ENCODE peak calls at places on chromosomes 13 and 19, in nine cellular contexts. One of them, this sample, is unnamed.

GRCh38 chr13:90502143-90502542 is 845.3 kb upstream of the MIR17HG start:
- DNase-seq in activated CD8-positive, alpha-beta T cell treated with anti-CD3 and anti-CD28 coated beads for 36 hours: no peak
- DNase-seq in heart left ventricle: peak; percentile 59
- DNase-seq in AG09319: no peak
- DNase-seq in WERI-Rb-1: no peak
- DNase-seq in gastrocnemius medialis: no peak
- DNase-seq in cardiac muscle cell: no peak
- DNase-seq in fibroblast of lung: no peak
- DNase-seq in psoas muscle: no peak
- DNase-seq in this sample: no peak

GRCh38 chr19:13033244-13033643 is 38.0 kb downstream of the NFIX start:
- DNase-seq in activated CD8-positive, alpha-beta T cell treated with anti-CD3 and anti-CD28 coated beads for 36 hours: no peak
- DNase-seq in heart left ventricle: no peak
- DNase-seq in AG09319: no peak
- DNase-seq in WERI-Rb-1: no peak
- DNase-seq in gastrocnemius medialis: peak; percentile 18
- DNase-seq in cardiac muscle cell: no peak
- DNase-seq in fibroblast of lung: no peak
- DNase-seq in psoas muscle: no peak
- DNase-seq in this sample: no peak

GRCh38 chr19:1214862-1215731 is 9.5 kb downstream of the STK11 start:
- DNase-seq in activated CD8-positive, alpha-beta T cell treated with anti-CD3 and anti-CD28 coated beads for 36 hours: no peak
- DNase-seq in heart left ventricle: peak; percentile 78
- DNase-seq in AG09319: no peak
- DNase-seq in WERI-Rb-1: no peak
- DNase-seq in gastrocnemius medialis: peak; percentile 90
- DNase-seq in cardiac muscle cell: no peak
- DNase-seq in fibroblast of lung: peak; percentile 52
- DNase-seq in psoas muscle: peak; percentile 80
- DNase-seq in this sample: no peak

GRCh38 chr19:7871530-7872305 is 2.5 kb downstream of the PRR36 start:
- DNase-seq in activated CD8-positive, alpha-beta T cell treated with anti-CD3 and anti-CD28 coated beads for 36 hours: peak; percentile 97
- DNase-seq in heart left ventricle: peak; percentile 89
- DNase-seq in AG09319: peak; percentile 60
- DNase-seq in WERI-Rb-1: peak; percentile 93
- DNase-seq in gastrocnemius medialis: peak; percentile 34
- DNase-seq in cardiac muscle cell: peak; percentile 98
- DNase-seq in fibroblast of lung: peak; percentile 85
- DNase-seq in psoas muscle: peak; percentile 80
- DNase-seq in this sample: peak; percentile 86

GRCh38 chr13:110327036-110327790 is 20.1 kb downstream of the COL4A2 start:
- DNase-seq in activated CD8-positive, alpha-beta T cell treated with anti-CD3 and anti-CD28 coated beads for 36 hours: no peak
- DNase-seq in heart left ventricle: no peak
- DNase-seq in AG09319: no peak
- DNase-seq in WERI-Rb-1: no peak
- DNase-seq in gastrocnemius medialis: no peak
- DNase-seq in cardiac muscle cell: no peak
- DNase-seq in fibroblast of lung: peak; percentile 78
- DNase-seq in psoas muscle: no peak
- DNase-seq in this sample: no peak

GRCh38 chr13:95301947-95302386 is 716 bp upstream of the ABCC4 start:
- DNase-seq in activated CD8-positive, alpha-beta T cell treated with anti-CD3 and anti-CD28 coated beads for 36 hours: peak; percentile 51
- DNase-seq in heart left ventricle: no peak
- DNase-seq in AG09319: no peak
- DNase-seq in WERI-Rb-1: no peak
- DNase-seq in gastrocnemius medialis: no peak
- DNase-seq in cardiac muscle cell: peak; percentile 14
- DNase-seq in fibroblast of lung: no peak
- DNase-seq in psoas muscle: no peak
- DNase-seq in this sample: no peak

GRCh38 chr19:4094761-4095487 is 28.2 kb upstream of the ZBTB7A start:
- DNase-seq in activated CD8-positive, alpha-beta T cell treated with anti-CD3 and anti-CD28 coated beads for 36 hours: no peak
- DNase-seq in heart left ventricle: no peak
- DNase-seq in AG09319: no peak
- DNase-seq in WERI-Rb-1: no peak
- DNase-seq in gastrocnemius medialis: no peak
- DNase-seq in cardiac muscle cell: no peak
- DNase-seq in fibroblast of lung: no peak
- DNase-seq in psoas muscle: no peak
- DNase-seq in this sample: no peak

GRCh38 chr19:38093587-38093986 is 130.4 kb downstream of the DPF1 start:
- DNase-seq in activated CD8-positive, alpha-beta T cell treated with anti-CD3 and anti-CD28 coated beads for 36 hours: no peak
- DNase-seq in heart left ventricle: peak; percentile 50
- DNase-seq in AG09319: no peak
- DNase-seq in WERI-Rb-1: no peak
- DNase-seq in gastrocnemius medialis: no peak
- DNase-seq in cardiac muscle cell: no peak
- DNase-seq in fibroblast of lung: no peak
- DNase-seq in psoas muscle: no peak
- DNase-seq in this sample: no peak

GRCh38 chr13:79393564-79394249 is 12.3 kb downstream of the RBM26 start:
- DNase-seq in activated CD8-positive, alpha-beta T cell treated with anti-CD3 and anti-CD28 coated beads for 36 hours: peak; percentile 53
- DNase-seq in heart left ventricle: no peak
- DNase-seq in AG09319: no peak
- DNase-seq in WERI-Rb-1: no peak
- DNase-seq in gastrocnemius medialis: no peak
- DNase-seq in cardiac muscle cell: no peak
- DNase-seq in fibroblast of lung: no peak
- DNase-seq in psoas muscle: no peak
- DNase-seq in this sample: no peak

GRCh38 chr19:17205237-17206140 is 9.7 kb upstream of the USE1 start:
- DNase-seq in activated CD8-positive, alpha-beta T cell treated with anti-CD3 and anti-CD28 coated beads for 36 hours: peak; percentile 69
- DNase-seq in heart left ventricle: peak; percentile 49
- DNase-seq in AG09319: no peak
- DNase-seq in WERI-Rb-1: peak; percentile 80
- DNase-seq in gastrocnemius medialis: peak; percentile 30
- DNase-seq in cardiac muscle cell: peak; percentile 72
- DNase-seq in fibroblast of lung: peak; percentile 31
- DNase-seq in psoas muscle: no peak
- DNase-seq in this sample: no peak

GRCh38 chr19:11382898-11383705 is 1.0 kb downstream of the EPOR start:
- DNase-seq in activated CD8-positive, alpha-beta T cell treated with anti-CD3 and anti-CD28 coated beads for 36 hours: peak; percentile 71
- DNase-seq in heart left ventricle: peak; percentile 30
- DNase-seq in AG09319: no peak
- DNase-seq in WERI-Rb-1: peak; percentile 67
- DNase-seq in gastrocnemius medialis: no peak
- DNase-seq in cardiac muscle cell: peak; percentile 42
- DNase-seq in fibroblast of lung: no peak
- DNase-seq in psoas muscle: peak; percentile 51
- DNase-seq in this sample: peak; percentile 77

GRCh38 chr19:13995017-13995728 is 10.9 kb downstream of the RFX1 start:
- DNase-seq in activated CD8-positive, alpha-beta T cell treated with anti-CD3 and anti-CD28 coated beads for 36 hours: no peak
- DNase-seq in heart left ventricle: no peak
- DNase-seq in AG09319: peak; percentile 19
- DNase-seq in WERI-Rb-1: no peak
- DNase-seq in gastrocnemius medialis: peak; percentile 81
- DNase-seq in cardiac muscle cell: peak; percentile 27
- DNase-seq in fibroblast of lung: no peak
- DNase-seq in psoas muscle: peak; percentile 54
- DNase-seq in this sample: peak; percentile 7

GRCh38 chr13:113879506-113880360 is 15.9 kb upstream of the GAS6 start:
- DNase-seq in activated CD8-positive, alpha-beta T cell treated with anti-CD3 and anti-CD28 coated beads for 36 hours: no peak
- DNase-seq in heart left ventricle: no peak
- DNase-seq in AG09319: no peak
- DNase-seq in WERI-Rb-1: no peak
- DNase-seq in gastrocnemius medialis: no peak
- DNase-seq in cardiac muscle cell: no peak
- DNase-seq in fibroblast of lung: no peak
- DNase-seq in psoas muscle: no peak
- DNase-seq in this sample: no peak

GRCh38 chr13:29434217-29434940 is 161.1 kb downstream of the SLC7A1 start:
- DNase-seq in activated CD8-positive, alpha-beta T cell treated with anti-CD3 and anti-CD28 coated beads for 36 hours: no peak
- DNase-seq in heart left ventricle: no peak
- DNase-seq in AG09319: no peak
- DNase-seq in WERI-Rb-1: no peak
- DNase-seq in gastrocnemius medialis: no peak
- DNase-seq in cardiac muscle cell: no peak
- DNase-seq in fibroblast of lung: no peak
- DNase-seq in psoas muscle: no peak
- DNase-seq in this sample: peak; percentile 13

GRCh38 chr13:97280478-97280877 is 58.3 kb downstream of the MBNL2 start:
- DNase-seq in activated CD8-positive, alpha-beta T cell treated with anti-CD3 and anti-CD28 coated beads for 36 hours: no peak
- DNase-seq in heart left ventricle: no peak
- DNase-seq in AG09319: no peak
- DNase-seq in WERI-Rb-1: no peak
- DNase-seq in gastrocnemius medialis: no peak
- DNase-seq in cardiac muscle cell: no peak
- DNase-seq in fibroblast of lung: peak; percentile 52
- DNase-seq in psoas muscle: no peak
- DNase-seq in this sample: no peak

GRCh38 chr19:8512991-8513686 is 828 bp downstream of the ZNF414 start:
- DNase-seq in activated CD8-positive, alpha-beta T cell treated with anti-CD3 and anti-CD28 coated beads for 36 hours: no peak
- DNase-seq in heart left ventricle: no peak
- DNase-seq in AG09319: no peak
- DNase-seq in WERI-Rb-1: no peak
- DNase-seq in gastrocnemius medialis: no peak
- DNase-seq in cardiac muscle cell: no peak
- DNase-seq in fibroblast of lung: no peak
- DNase-seq in psoas muscle: no peak
- DNase-seq in this sample: no peak

GRCh38 chr19:56966225-56966696 is 125.7 kb upstream of the PEG3 start:
- DNase-seq in activated CD8-positive, alpha-beta T cell treated with anti-CD3 and anti-CD28 coated beads for 36 hours: no peak
- DNase-seq in heart left ventricle: no peak
- DNase-seq in AG09319: no peak
- DNase-seq in WERI-Rb-1: peak; percentile 29
- DNase-seq in gastrocnemius medialis: no peak
- DNase-seq in cardiac muscle cell: no peak
- DNase-seq in fibroblast of lung: no peak
- DNase-seq in psoas muscle: no peak
- DNase-seq in this sample: no peak

GRCh38 chr13:20174656-20175405 is 14.0 kb upstream of the GJA3 start:
- DNase-seq in activated CD8-positive, alpha-beta T cell treated with anti-CD3 and anti-CD28 coated beads for 36 hours: peak; percentile 94
- DNase-seq in heart left ventricle: peak; percentile 54
- DNase-seq in AG09319: peak; percentile 58
- DNase-seq in WERI-Rb-1: no peak
- DNase-seq in gastrocnemius medialis: peak; percentile 47
- DNase-seq in cardiac muscle cell: peak; percentile 94
- DNase-seq in fibroblast of lung: peak; percentile 94
- DNase-seq in psoas muscle: peak; percentile 77
- DNase-seq in this sample: peak; percentile 71

GRCh38 chr13:57665471-57665870 is 33.9 kb downstream of the PCDH17 start:
- DNase-seq in activated CD8-positive, alpha-beta T cell treated with anti-CD3 and anti-CD28 coated beads for 36 hours: no peak
- DNase-seq in heart left ventricle: no peak
- DNase-seq in AG09319: no peak
- DNase-seq in WERI-Rb-1: no peak
- DNase-seq in gastrocnemius medialis: no peak
- DNase-seq in cardiac muscle cell: peak; percentile 2
- DNase-seq in fibroblast of lung: peak; percentile 8
- DNase-seq in psoas muscle: no peak
- DNase-seq in this sample: no peak

GRCh38 chr19:45130888-45131615 is 29.7 kb downstream of the NKPD1 start:
- DNase-seq in activated CD8-positive, alpha-beta T cell treated with anti-CD3 and anti-CD28 coated beads for 36 hours: no peak
- DNase-seq in heart left ventricle: no peak
- DNase-seq in AG09319: no peak
- DNase-seq in WERI-Rb-1: no peak
- DNase-seq in gastrocnemius medialis: no peak
- DNase-seq in cardiac muscle cell: no peak
- DNase-seq in fibroblast of lung: peak; percentile 24
- DNase-seq in psoas muscle: no peak
- DNase-seq in this sample: no peak
- TF ChIP-seq CTCF in activated CD8-positive, alpha-beta T cell treated with anti-CD3 and anti-CD28 coated beads for 36 hours: no peak
- TF ChIP-seq CTCF in heart left ventricle: no peak
- TF ChIP-seq CTCF in AG09319: no peak
- TF ChIP-seq CTCF in WERI-Rb-1: peak; percentile 31
- TF ChIP-seq CTCF in gastrocnemius medialis: no peak
- TF ChIP-seq CTCF in cardiac muscle cell: no peak
- TF ChIP-seq CTCF in fibroblast of lung: no peak
- TF ChIP-seq CTCF in psoas muscle: peak; percentile 33
- TF ChIP-seq CTCF in this sample: peak; percentile 7

DNA sequence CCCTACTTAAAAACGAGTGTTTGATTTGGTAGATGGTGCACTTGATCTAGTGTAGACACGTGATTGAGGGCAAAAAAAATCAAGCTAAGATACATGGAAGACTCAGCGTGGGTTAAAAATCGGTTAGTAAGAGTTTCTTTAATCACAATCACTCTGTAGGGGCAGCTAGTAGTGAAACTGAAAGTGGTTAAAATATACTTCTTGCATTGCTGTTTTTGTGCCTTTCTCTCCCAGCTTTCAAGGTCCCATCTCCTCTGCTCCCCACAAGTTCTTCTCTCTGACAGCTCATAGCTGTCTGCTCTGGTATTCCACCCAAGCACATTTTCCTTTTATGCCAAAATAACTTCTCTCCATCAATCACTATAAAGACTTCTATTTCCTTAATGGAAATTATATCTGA is 1089.7 kb downstream of the EFNB2 start:
- DNase-seq in activated CD8-positive, alpha-beta T cell treated with anti-CD3 and anti-CD28 coated beads for 36 hours: no peak
- DNase-seq in heart left ventricle: no peak
- DNase-seq in AG09319: no peak
- DNase-seq in WERI-Rb-1: no peak
- DNase-seq in gastrocnemius medialis: no peak
- DNase-seq in cardiac muscle cell: no peak
- DNase-seq in fibroblast of lung: no peak
- DNase-seq in psoas muscle: no peak
- DNase-seq in this sample: no peak
- TF ChIP-seq CTCF in activated CD8-positive, alpha-beta T cell treated with anti-CD3 and anti-CD28 coated beads for 36 hours: no peak
- TF ChIP-seq CTCF in heart left ventricle: no peak
- TF ChIP-seq CTCF in AG09319: no peak
- TF ChIP-seq CTCF in WERI-Rb-1: no peak
- TF ChIP-seq CTCF in gastrocnemius medialis: no peak
- TF ChIP-seq CTCF in cardiac muscle cell: no peak
- TF ChIP-seq CTCF in fibroblast of lung: no peak
- TF ChIP-seq CTCF in psoas muscle: no peak
- TF ChIP-seq CTCF in this sample: no peak

GRCh38 chr19:51810228-51810627 is 15.3 kb downstream of the FPR3 start:
- DNase-seq in activated CD8-positive, alpha-beta T cell treated with anti-CD3 and anti-CD28 coated beads for 36 hours: no peak
- DNase-seq in heart left ventricle: no peak
- DNase-seq in AG09319: no peak
- DNase-seq in WERI-Rb-1: peak; percentile 9
- DNase-seq in gastrocnemius medialis: no peak
- DNase-seq in cardiac muscle cell: no peak
- DNase-seq in fibroblast of lung: no peak
- DNase-seq in psoas muscle: no peak
- DNase-seq in this sample: no peak
- TF ChIP-seq CTCF in activated CD8-positive, alpha-beta T cell treated with anti-CD3 and anti-CD28 coated beads for 36 hours: no peak
- TF ChIP-seq CTCF in heart left ventricle: peak; percentile 12
- TF ChIP-seq CTCF in AG09319: no peak
- TF ChIP-seq CTCF in WERI-Rb-1: peak; percentile 10
- TF ChIP-seq CTCF in gastrocnemius medialis: no peak
- TF ChIP-seq CTCF in cardiac muscle cell: no peak
- TF ChIP-seq CTCF in fibroblast of lung: no peak
- TF ChIP-seq CTCF in psoas muscle: no peak
- TF ChIP-seq CTCF in this sample: no peak

DNA sequence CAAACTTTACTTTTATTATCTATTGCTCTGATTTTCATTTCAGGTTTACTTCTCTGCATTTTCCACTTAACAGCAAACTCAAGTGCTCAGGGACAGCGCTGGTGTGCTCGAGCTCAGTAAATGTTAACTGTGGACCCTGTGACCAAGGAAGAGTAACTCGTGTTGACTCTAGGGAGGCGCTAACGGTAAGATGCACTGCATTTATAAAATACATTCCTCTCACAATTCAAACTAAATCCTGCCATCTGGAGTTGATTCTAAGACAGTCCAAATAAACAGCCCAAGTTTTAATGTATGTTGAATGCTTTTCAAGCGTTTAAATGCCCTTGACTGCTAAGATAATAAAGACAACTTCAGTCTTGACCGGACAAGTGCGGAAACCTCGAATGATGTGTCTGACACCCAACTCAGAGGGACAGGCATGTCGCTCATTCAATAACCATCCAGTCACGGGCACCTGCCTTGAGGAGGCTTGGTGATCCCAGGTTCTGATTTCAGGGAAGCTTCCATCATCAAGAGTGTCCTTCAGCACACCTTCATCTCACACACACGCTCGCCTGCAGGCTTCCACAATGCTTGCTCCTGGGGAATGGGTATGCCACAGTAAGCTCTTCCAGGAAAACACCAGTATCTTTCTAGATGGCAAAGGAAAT is 93.1 kb downstream of the STK24 start:
- DNase-seq in activated CD8-positive, alpha-beta T cell treated with anti-CD3 and anti-CD28 coated beads for 36 hours: no peak
- DNase-seq in heart left ventricle: no peak
- DNase-seq in AG09319: no peak
- DNase-seq in WERI-Rb-1: no peak
- DNase-seq in gastrocnemius medialis: peak; percentile 43
- DNase-seq in cardiac muscle cell: no peak
- DNase-seq in fibroblast of lung: peak; percentile 21
- DNase-seq in psoas muscle: no peak
- DNase-seq in this sample: no peak
- TF ChIP-seq CTCF in activated CD8-positive, alpha-beta T cell treated with anti-CD3 and anti-CD28 coated beads for 36 hours: no peak
- TF ChIP-seq CTCF in heart left ventricle: no peak
- TF ChIP-seq CTCF in AG09319: no peak
- TF ChIP-seq CTCF in WERI-Rb-1: no peak
- TF ChIP-seq CTCF in gastrocnemius medialis: no peak
- TF ChIP-seq CTCF in cardiac muscle cell: no peak
- TF ChIP-seq CTCF in fibroblast of lung: no peak
- TF ChIP-seq CTCF in psoas muscle: no peak
- TF ChIP-seq CTCF in this sample: no peak

This sample was measured in GM20000.